ENCODE peak calls at places on chromosomes 16 and 17, in seven cellular contexts. H is neural progenitor cell, X is sigmoid colon, Y is lower lobe of right lung, U is heart right ventricle, T is PC-9, F is lung. W is an unnamed sample. For H3K36me3 and H3K4me1, the result is how much of the 10 kb centered on the place peaks cover.

GRCh38 chr16:12126091-12126806 is 149.7 kb downstream of the SNX29 start:
- DNase-seq in H (no peak), X (no peak), T (no peak), Y (no peak), F (no peak), U (no peak), W (no peak)

GRCh38 chr16:11405331-11406176 is 60.3 kb downstream of the RMI2 start:
- DNase-seq in U (no peak), Y (no peak), T (peak), H (peak), X (no peak), F (no peak), W (peak)

GRCh38 chr16:86899757-86900156 is 321.4 kb downstream of the FOXL1 start:
- DNase-seq in U (no peak), F (no peak), T (no peak), Y (no peak), X (no peak), H (no peak), W (no peak)

GRCh38 chr17:80050706-80051105 is 14.3 kb downstream of the CCDC40 start:
- DNase-seq in Y (no peak), T (no peak), U (no peak), H (no peak), X (no peak), F (no peak), W (no peak)

GRCh38 chr16:75550211-75550662 is 5.8 kb downstream of the TMEM231 start:
- DNase-seq in X (no peak), H (peak), Y (no peak), F (peak), T (no peak), U (peak), W (peak)

GRCh38 chr17:39867084-39867890 is 715 bp upstream of the ZPBP2 start:
- DNase-seq in F (no peak), T (no peak), U (no peak), H (no peak), Y (no peak), X (no peak), W (no peak)

GRCh38 chr16:88315543-88316105 is 67.1 kb upstream of the ZNF469 start:
- DNase-seq in Y (no peak), T (peak), X (no peak), H (no peak), F (no peak), U (peak), W (peak)

GRCh38 chr17:5485270-5486205 is at the start of gene DERL2:
- DNase-seq in T (no peak), F (peak), Y (no peak), H (peak), X (no peak), U (no peak), W (no peak)

GRCh38 chr17:27631409-27631755 is 394 bp downstream of the LGALS9 start:
- DNase-seq in Y (no peak), T (no peak), F (no peak), H (no peak), U (no peak), X (no peak), W (no peak)

GRCh38 chr17:17690156-17690737 is 9.0 kb downstream of the RAI1 start:
- DNase-seq in X (no peak), H (no peak), U (no peak), T (peak), F (no peak), Y (no peak), W (no peak)

GRCh38 chr17:65074778-65075250 is 18.3 kb upstream of the GNA13 start:
- DNase-seq in T (no peak), X (peak), F (no peak), H (no peak), U (peak), Y (peak), W (no peak)

GRCh38 chr16:55671974-55672280 is 16.1 kb downstream of the SLC6A2 start:
- DNase-seq in X (no peak), Y (no peak), T (no peak), H (no peak), U (no peak), F (no peak), W (no peak)

GRCh38 chr16:28136751-28137434 is 73.4 kb upstream of the GSG1L start:
- DNase-seq in F (no peak), H (peak), U (no peak), X (no peak), T (no peak), Y (no peak), W (no peak)

GRCh38 chr16:30018731-30019158 is 4.3 kb upstream of the C16orf92 start:
- DNase-seq in H (no peak), U (no peak), Y (no peak), T (no peak), X (no peak), F (no peak), W (no peak)

GRCh38 chr16:851209-851810 is 50.8 kb upstream of the GNG13 start:
- DNase-seq in T (no peak), H (no peak), U (no peak), Y (no peak), F (no peak), X (no peak), W (no peak)

GRCh38 chr17:47949951-47950350 is 7.7 kb downstream of the PRR15L start:
- DNase-seq in F (no peak), H (no peak), T (no peak), U (no peak), Y (no peak), X (no peak), W (no peak)

GRCh38 chr16:84084570-84085270 is 32.0 kb downstream of the MBTPS1 start:
- DNase-seq in U (peak), H (peak), Y (peak), F (peak), X (peak), T (peak), W (peak)

GRCh38 chr17:68624381-68624780 is 23.2 kb upstream of the FAM20A start:
- DNase-seq in H (no peak), Y (no peak), X (no peak), T (no peak), U (no peak), F (no peak), W (no peak)

GRCh38 chr17:53166736-53167135 is 656.0 kb upstream of the KIF2B start:
- DNase-seq in T (no peak), Y (no peak), U (no peak), H (no peak), F (no peak), X (no peak), W (no peak)

GRCh38 chr16:67708368-67708771 is 10.7 kb downstream of the GFOD2 start:
- DNase-seq in U (no peak), F (no peak), T (no peak), Y (no peak), X (peak), H (no peak), W (no peak)

GRCh38 chr17:5759501-5759925 is 175.2 kb upstream of the NLRP1 start:
- DNase-seq in X (no peak), F (no peak), T (no peak), Y (no peak), H (no peak), U (peak), W (no peak)

GRCh38 chr16:75072239-75072947 is 44.2 kb downstream of the LDHD start:
- DNase-seq in H (no peak), U (no peak), F (no peak), X (no peak), Y (no peak), T (no peak), W (no peak)

GRCh38 chr17:77822302-77823030 is 136.0 kb upstream of the TNRC6C start:
- DNase-seq in Y (peak), H (no peak), U (peak), X (no peak), F (no peak), T (no peak), W (no peak)

GRCh38 chr16:67395105-67395457 is 1.8 kb upstream of the TPPP3 start:
- DNase-seq in F (no peak), T (no peak), H (no peak), U (no peak), X (no peak), Y (no peak), W (no peak)

GRCh38 chr16:86354641-86355040 is 155.7 kb upstream of the FOXF1 start:
- DNase-seq in X (no peak), Y (no peak), H (no peak), F (no peak), T (no peak), U (no peak), W (no peak)

GRCh38 chr17:80877095-80877828 is 114.4 kb upstream of the CHMP6 start:
- DNase-seq in U (no peak), T (no peak), Y (peak), X (no peak), H (no peak), F (no peak), W (no peak)

GRCh38 chr17:17058304-17058703 is 16.0 kb downstream of the MPRIP start:
- DNase-seq in U (no peak), Y (no peak), F (no peak), H (no peak), T (no peak), X (peak), W (no peak)

GRCh38 chr17:43699438-43699756 is 37.7 kb upstream of the MEOX1 start:
- DNase-seq in U (no peak), T (no peak), F (no peak), Y (no peak), H (no peak), X (no peak), W (no peak)

GRCh38 chr16:17173134-17173729 is 297.5 kb downstream of the XYLT1 start:
- DNase-seq in Y (peak), F (peak), H (no peak), X (peak), U (peak), T (no peak), W (no peak)

DNA sequence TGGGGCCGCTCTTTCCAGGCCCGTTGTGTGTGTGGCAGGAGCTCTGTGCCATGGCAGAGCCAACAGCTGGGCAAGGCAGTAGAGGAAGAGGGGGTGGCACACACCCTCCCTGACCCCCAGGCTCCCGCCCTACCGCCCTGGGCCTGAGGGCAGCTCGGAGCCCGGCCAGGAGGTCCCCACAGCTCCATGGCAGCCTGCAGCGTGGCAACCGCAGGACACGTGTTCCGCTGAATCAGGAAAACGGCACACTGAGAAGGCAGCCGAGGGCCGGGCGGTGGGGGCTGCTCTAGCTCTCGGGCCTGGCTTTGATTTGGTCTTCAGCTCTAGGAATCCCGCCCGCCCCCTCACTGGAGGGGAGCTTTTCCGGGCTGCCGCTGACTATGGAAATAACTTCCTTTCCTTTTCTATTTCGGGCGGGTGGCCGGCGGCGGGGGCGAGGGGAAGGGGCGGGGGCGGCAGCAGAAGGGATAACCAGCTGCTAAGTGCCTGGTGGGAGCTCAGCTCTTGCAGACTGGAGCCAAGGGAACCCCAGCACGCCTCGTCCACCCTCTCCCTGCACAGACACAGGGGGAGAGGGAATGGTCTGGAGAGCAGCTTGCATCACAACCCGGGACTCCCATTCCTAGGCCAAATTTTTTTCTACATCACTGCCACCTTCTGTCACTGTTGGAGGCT is 24.7 kb upstream of the MRPS23 start:
- DNase-seq in F (peak), X (peak), T (no peak), U (peak), H (peak), Y (peak), W (peak)
- H3K36me3 ChIP-seq in F (under half), X (under half), T (under half), U (under half), H (under half), Y (half or more), W (under half)

DNA sequence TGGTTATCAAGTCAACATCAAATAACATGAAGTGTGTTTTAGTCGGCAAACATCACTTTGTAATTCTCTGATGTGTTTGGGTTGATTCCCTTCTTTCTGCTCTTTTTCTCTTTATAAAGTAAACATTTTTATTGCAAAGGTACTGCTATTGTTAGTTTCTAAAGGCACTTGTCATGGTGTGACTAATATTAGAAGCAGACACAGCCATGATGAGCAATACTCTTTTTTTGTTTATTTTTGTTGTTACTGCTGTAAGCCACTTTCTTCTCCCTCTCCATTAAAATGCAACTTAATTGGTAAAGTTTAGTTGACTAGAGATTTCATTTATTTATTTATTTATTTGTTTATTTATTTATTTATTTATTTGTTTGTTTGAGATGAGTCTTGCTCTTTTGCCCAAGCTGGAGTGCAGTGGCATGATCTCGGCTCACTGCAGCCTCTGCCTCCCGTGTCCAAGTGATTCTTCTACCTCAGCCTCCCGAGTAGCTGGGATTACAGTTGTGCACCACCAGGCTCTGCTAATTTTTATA is 424.7 kb downstream of the WWOX start:
- DNase-seq in U (no peak), T (no peak), H (no peak), X (no peak), Y (no peak), F (no peak), W (no peak)
- H3K4me1 ChIP-seq in U (under half), T (under half), H (under half), X (under half), Y (under half), F (under half), W (under half)

GRCh38 chr16:57754354-57755060 is 18.9 kb downstream of the KATNB1 start:
- DNase-seq in T (no peak), F (no peak), U (no peak), Y (peak), X (no peak), H (no peak), W (no peak)
- H3K36me3 ChIP-seq in T (under half), F (half or more), U (under half), Y (half or more), X (under half), H (under half), W (under half)

GRCh38 chr17:79009397-79010303 is at the start of gene CANT1:
- DNase-seq in F (peak), H (peak), U (peak), T (peak), Y (peak), X (peak), W (peak)
- H3K4me1 ChIP-seq in F (under half), H (under half), U (under half), T (half or more), Y (under half), X (under half), W (under half)

DNA sequence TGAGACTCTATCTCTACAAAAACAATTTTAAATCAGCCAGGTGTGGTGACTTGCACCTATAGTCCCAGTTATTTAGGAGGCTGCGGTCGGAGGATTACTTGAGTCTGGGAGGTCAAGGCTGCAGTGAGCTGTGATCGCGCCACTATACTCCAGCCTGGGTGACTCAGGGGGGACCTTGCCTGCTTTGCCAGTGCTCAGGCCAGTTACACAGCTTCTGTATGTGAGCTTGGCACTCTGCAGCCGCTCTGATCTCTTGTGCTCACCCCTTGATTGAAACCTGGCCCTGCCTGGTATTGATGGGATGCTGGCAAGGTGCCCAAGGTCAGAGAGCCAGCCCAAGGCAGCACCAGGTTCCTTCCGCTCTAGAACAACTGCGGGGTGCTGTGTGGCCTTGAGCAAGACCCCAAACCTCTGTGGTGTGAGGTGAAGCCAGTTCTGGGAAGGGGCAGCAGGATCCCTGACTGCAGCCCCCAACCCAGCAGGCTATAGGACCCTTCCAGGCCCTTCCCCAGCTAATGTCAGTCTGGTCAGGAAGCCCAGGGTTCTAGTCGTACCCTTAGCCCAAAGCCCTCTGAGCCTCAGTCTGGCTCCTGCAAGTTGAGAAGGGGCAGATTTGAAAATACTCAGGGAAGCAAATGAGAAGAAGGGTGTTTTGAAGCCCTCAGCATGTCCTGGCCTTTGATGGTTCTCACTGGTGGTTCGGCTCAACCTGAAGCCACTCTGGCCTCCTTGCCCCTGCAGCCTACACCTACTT is 18.9 kb downstream of the MMP15 start:
- DNase-seq in H (no peak), T (no peak), Y (no peak), U (no peak), F (no peak), X (no peak), W (no peak)
- H3K36me3 ChIP-seq in H (under half), T (under half), Y (half or more), U (under half), F (under half), X (under half), W (under half)

GRCh38 chr16:71792176-71792575 is 16.5 kb downstream of the AP1G1 start:
- DNase-seq in X (no peak), F (no peak), U (no peak), Y (no peak), T (no peak), H (no peak), W (no peak)
- H3K4me1 ChIP-seq in X (under half), F (under half), U (under half), Y (under half), T (under half), H (under half), W (under half)

DNA sequence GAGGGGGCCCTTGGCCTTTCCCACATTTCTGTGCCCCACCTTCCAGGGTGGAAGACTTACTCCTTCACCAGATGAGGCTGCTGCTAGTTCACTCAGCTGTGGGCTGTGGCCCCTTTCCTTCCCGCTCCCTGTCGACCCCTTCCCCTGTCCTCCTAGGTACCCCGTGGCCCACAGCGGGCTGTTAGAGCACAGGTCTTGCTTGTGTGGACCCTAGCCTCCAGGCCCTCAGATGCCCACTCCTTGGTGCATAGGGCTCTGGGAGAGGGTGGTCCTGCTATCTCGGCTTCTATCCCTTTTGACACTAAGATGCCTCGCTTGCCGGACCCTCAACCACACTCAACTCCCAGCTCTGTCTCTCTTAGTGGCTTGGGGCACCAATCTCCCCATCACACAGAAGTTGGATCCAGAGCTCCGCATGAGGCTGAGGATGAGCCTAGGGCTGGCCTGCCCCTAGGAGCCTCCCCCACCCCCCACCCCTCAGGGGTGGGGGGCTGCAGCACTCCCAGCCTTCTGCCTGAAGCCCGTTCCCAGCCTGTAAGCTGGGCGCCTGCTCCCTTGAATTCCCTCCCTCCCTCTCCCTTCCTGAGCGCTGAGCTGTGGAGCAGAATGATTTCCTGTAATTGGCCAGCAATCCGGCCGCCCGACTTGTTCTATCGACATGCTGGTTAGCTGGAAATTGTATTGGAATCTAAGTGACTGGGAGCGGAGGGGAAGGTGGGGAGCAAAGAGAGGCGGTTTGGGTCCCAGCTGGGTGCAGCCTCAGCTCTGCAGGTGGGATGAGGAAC is 30.9 kb downstream of the DCAKD start:
- DNase-seq in X (peak), Y (no peak), F (no peak), H (peak), U (peak), T (no peak), W (peak)
- H3K36me3 ChIP-seq in X (under half), Y (under half), F (under half), H (under half), U (under half), T (under half), W (under half)

DNA sequence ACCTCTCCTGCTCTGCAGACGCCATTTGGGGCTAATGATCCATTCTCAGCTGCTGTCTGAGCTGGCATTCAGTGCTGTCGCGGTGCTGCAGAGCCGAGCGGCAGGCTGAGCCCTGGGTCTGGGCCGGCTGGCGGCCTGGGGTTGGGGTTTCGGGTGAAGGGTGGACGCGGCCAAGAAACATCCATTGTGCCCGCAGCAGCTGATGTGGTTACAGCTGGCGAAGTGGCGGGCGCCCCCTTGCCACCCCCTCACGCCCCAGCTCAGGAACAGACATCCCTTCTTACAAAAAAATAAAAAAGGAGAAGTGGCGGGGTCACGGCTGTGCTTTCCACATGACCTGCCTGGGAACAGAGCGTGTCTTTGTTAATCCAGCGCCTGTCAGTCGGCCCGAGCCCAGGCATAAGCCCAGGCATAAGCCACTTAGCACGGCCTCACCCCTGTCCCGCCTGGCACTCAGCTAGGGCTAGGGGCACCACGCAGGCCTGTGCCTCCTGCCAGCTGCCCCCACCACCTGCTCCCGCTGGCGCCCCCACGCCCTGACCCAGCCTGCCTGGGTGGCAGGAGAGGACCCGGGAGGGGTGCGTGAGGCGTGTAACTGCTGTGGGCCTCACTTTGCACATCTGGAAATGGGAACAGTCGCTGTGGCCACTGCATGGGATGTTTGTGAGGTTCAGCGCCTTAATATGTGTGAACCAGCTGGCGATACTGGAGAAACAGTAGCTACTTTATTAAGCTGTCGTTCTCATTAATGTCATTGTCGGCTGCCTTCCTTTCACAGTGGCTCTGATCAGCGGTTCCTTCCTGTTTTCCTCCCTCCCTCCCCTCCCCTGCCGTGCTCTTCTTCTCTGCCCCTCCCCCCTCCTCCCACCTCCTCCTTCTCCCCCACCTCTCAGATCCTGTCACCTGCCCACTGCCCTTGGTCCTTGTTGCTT is 197.7 kb upstream of the CIBAR2 start:
- DNase-seq in U (no peak), T (no peak), F (no peak), Y (peak), X (peak), H (peak), W (no peak)
- H3K4me1 ChIP-seq in U (under half), T (under half), F (under half), Y (half or more), X (half or more), H (under half), W (under half)